ENCODE peak calls at places on chromosomes 13 and 19, in ten cellular contexts. E is A673, J is stomach, D is BJ, M is heart left ventricle, S is hepatocyte, H is H9, P is psoas muscle, Q is activated B cell treated with CpG ODN at 0.5 μM for 24 hours, K is AG09319. I is an unnamed sample.

GRCh38 chr13:73936001-73936400 is 198.2 kb downstream of the KLF12 start:
- DNase-seq in E (no peak), J (no peak), D (no peak), M (no peak), S (no peak), H (no peak), P (no peak), Q (no peak), K (no peak), I (peak)

GRCh38 chr13:34941835-34942731 is at the start of gene NBEA:
- DNase-seq in E (peak), J (peak), D (peak), M (peak), S (peak), H (peak), P (peak), Q (peak), K (peak), I (peak)

GRCh38 chr13:82772802-82773201 is 1109.5 kb downstream of the SLITRK1 start:
- DNase-seq in E (peak), J (no peak), D (no peak), M (no peak), S (no peak), H (no peak), P (no peak), Q (no peak), K (no peak), I (peak)

GRCh38 chr19:10899171-10899653 is 27.9 kb downstream of the CARM1 start:
- DNase-seq in E (no peak), J (peak), D (no peak), M (peak), S (no peak), H (no peak), P (peak), Q (no peak), K (no peak), I (no peak)

GRCh38 chr13:113448545-113448884 is 4.8 kb downstream of the ADPRHL1 start:
- DNase-seq in E (no peak), J (peak), D (no peak), M (peak), S (no peak), H (peak), P (peak), Q (no peak), K (no peak), I (no peak)

GRCh38 chr19:28008695-28009094 is 1204.3 kb downstream of the UQCRFS1 start:
- DNase-seq in E (no peak), J (no peak), D (no peak), M (no peak), S (no peak), H (no peak), P (no peak), Q (no peak), K (no peak), I (no peak)

GRCh38 chr19:11064831-11065303 is 24.4 kb upstream of the LDLR start:
- DNase-seq in E (no peak), J (no peak), D (no peak), M (no peak), S (no peak), H (no peak), P (peak), Q (no peak), K (no peak), I (no peak)

GRCh38 chr19:50909240-50910070 is 1.7 kb downstream of the KLK4 start:
- DNase-seq in E (peak), J (peak), D (no peak), M (no peak), S (peak), H (peak), P (peak), Q (peak), K (no peak), I (no peak)

GRCh38 chr19:37725181-37725580 is 5.6 kb upstream of the ZNF607 start:
- DNase-seq in E (no peak), J (no peak), D (no peak), M (no peak), S (no peak), H (no peak), P (no peak), Q (no peak), K (no peak), I (no peak)

GRCh38 chr19:13817018-13817614 is 21.9 kb downstream of the ZSWIM4 start:
- DNase-seq in E (no peak), J (peak), D (no peak), M (peak), S (peak), H (peak), P (no peak), Q (no peak), K (no peak), I (no peak)

GRCh38 chr13:52353116-52353718 is 52.8 kb downstream of the THSD1 start:
- DNase-seq in E (no peak), J (no peak), D (peak), M (no peak), S (no peak), H (no peak), P (no peak), Q (no peak), K (peak), I (peak)

GRCh38 chr19:55543567-55543966 is 1.8 kb downstream of the SBK3 start:
- DNase-seq in E (no peak), J (no peak), D (no peak), M (no peak), S (no peak), H (no peak), P (no peak), Q (no peak), K (no peak), I (no peak)

GRCh38 chr19:38557205-38557799 is 60.5 kb downstream of the MAP4K1 start:
- DNase-seq in E (no peak), J (peak), D (no peak), M (no peak), S (no peak), H (no peak), P (no peak), Q (no peak), K (no peak), I (no peak)

GRCh38 chr19:14943601-14944000 is 2.3 kb downstream of the OR7C2 start:
- DNase-seq in E (no peak), J (no peak), D (no peak), M (no peak), S (no peak), H (no peak), P (no peak), Q (no peak), K (no peak), I (no peak)

GRCh38 chr19:49542446-49542845 is 14.6 kb downstream of the RCN3 start:
- DNase-seq in E (no peak), J (no peak), D (no peak), M (no peak), S (no peak), H (no peak), P (no peak), Q (no peak), K (no peak), I (no peak)

GRCh38 chr13:23865898-23866297 is 23.3 kb downstream of the MIPEP start:
- DNase-seq in E (no peak), J (no peak), D (no peak), M (no peak), S (no peak), H (no peak), P (no peak), Q (no peak), K (no peak), I (no peak)

DNA sequence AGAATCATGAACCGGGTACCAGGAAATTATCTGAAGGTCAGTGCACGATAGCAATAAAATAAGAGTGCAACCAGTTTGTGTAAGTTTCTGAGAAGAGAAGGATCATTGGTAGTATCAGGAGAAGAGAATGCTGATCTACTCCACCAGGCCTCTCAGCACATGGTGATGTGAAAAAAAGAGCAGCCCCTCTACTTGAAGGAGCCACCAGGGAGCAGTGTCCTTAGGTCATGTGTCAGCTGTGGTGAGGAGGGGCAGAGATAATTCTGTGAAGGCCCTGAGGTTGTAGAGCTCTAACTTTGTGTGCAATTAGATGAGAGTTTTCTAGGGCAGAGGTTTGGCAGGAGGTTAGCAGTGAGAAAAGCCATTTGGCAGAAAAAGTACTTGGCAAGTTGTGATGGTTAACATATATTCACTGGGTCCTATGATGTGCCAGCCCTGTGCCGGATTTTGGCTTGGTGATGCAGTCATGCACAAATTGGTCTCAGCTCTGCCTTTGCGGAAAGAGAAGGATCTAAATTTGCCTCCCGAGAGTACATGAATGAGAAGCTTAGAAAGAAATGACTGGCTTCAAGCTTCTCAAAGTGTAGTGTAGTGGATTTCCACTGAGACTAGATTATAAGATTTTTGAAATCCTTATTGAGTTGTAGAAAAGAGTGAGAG is 19.2 kb upstream of the ZC3H13 start:
- DNase-seq in E (no peak), J (no peak), D (no peak), M (no peak), S (no peak), H (peak), P (no peak), Q (no peak), K (no peak), I (no peak)
- TF ChIP-seq CTCF in E (peak), J (no peak), D (no peak), M (no peak), S (no peak), H (peak), P (no peak), Q (no peak), K (no peak), I (no peak)

GRCh38 chr13:93004919-93005318 is 221.7 kb upstream of the GPC6 start:
- DNase-seq in E (peak), J (no peak), D (no peak), M (no peak), S (no peak), H (peak), P (no peak), Q (no peak), K (no peak), I (peak)
- TF ChIP-seq CTCF in E (peak), J (no peak), D (no peak), M (no peak), S (peak), H (peak), P (no peak), Q (no peak), K (no peak), I (no peak)

GRCh38 chr13:110150384-110151091 is 156.4 kb downstream of the COL4A1 start:
- DNase-seq in E (no peak), J (no peak), D (peak), M (no peak), S (no peak), H (no peak), P (no peak), Q (no peak), K (no peak), I (peak)

GRCh38 chr13:110154370-110155031 is 152.5 kb downstream of the COL4A1 start:
- DNase-seq in E (no peak), J (no peak), D (no peak), M (no peak), S (no peak), H (no peak), P (no peak), Q (no peak), K (no peak), I (no peak)

GRCh38 chr13:110152351-110152750 is 154.6 kb downstream of the COL4A1 start:
- DNase-seq in E (no peak), J (no peak), D (no peak), M (no peak), S (no peak), H (no peak), P (no peak), Q (no peak), K (no peak), I (no peak)

GRCh38 chr13:110149036-110149435 is 157.9 kb downstream of the COL4A1 start:
- DNase-seq in E (no peak), J (no peak), D (no peak), M (no peak), S (no peak), H (no peak), P (no peak), Q (no peak), K (no peak), I (no peak)
- TF ChIP-seq CTCF in E (no peak), J (no peak), D (no peak), M (no peak), S (no peak), H (no peak), P (no peak), Q (no peak), K (no peak), I (no peak)

GRCh38 chr13:99766641-99767045 is 204.9 kb downstream of the ZIC5 start:
- DNase-seq in E (peak), J (no peak), D (no peak), M (no peak), S (no peak), H (peak), P (no peak), Q (no peak), K (no peak), I (no peak)
- TF ChIP-seq CTCF in E (peak), J (no peak), D (no peak), M (no peak), S (peak), H (peak), P (no peak), Q (no peak), K (no peak), I (no peak)